ENCODE peak calls at places on chromosomes 16 and 17, in six cellular contexts. I, Z, O, E, G and A are unnamed samples.

GRCh38 chr16:15946257-15947044 is 3.0 kb upstream of the ABCC1 start:
- DNase-seq in O (no peak), E (no peak), G (peak), I (no peak), Z (no peak), A (no peak)

GRCh38 chr16:78278047-78278446 is 178.6 kb downstream of the WWOX start:
- DNase-seq in Z (no peak), E (no peak), I (no peak), G (no peak), O (no peak), A (no peak)

GRCh38 chr16:56783332-56783731 is 53.4 kb downstream of the NUP93 start:
- DNase-seq in E (no peak), G (peak), Z (no peak), I (no peak), O (no peak), A (no peak)

GRCh38 chr16:77971306-77972131 is 50.8 kb upstream of the CLEC3A start:
- DNase-seq in I (peak), O (peak), Z (peak), E (peak), G (peak), A (peak)

GRCh38 chr17:7853693-7854043 is 1.2 kb upstream of the TMEM88 start:
- DNase-seq in G (no peak), E (no peak), I (peak), Z (peak), O (no peak), A (no peak)

GRCh38 chr17:62755139-62755851 is 52.8 kb downstream of the MARCHF10 start:
- DNase-seq in Z (no peak), O (peak), E (no peak), G (no peak), I (no peak), A (no peak)

GRCh38 chr16:8611886-8612595 is 9.5 kb upstream of the METTL22 start:
- DNase-seq in G (no peak), E (no peak), I (no peak), O (no peak), Z (no peak), A (no peak)

GRCh38 chr17:31167111-31167510 is 72.3 kb downstream of the NF1 start:
- DNase-seq in Z (no peak), E (no peak), I (no peak), O (no peak), G (no peak), A (no peak)

GRCh38 chr16:89007371-89008249 is 30.6 kb upstream of the CBFA2T3 start:
- DNase-seq in G (no peak), O (no peak), E (no peak), Z (no peak), I (peak), A (no peak)

GRCh38 chr17:39229274-39229913 is 3.6 kb upstream of the STAC2 start:
- DNase-seq in Z (no peak), I (no peak), E (no peak), O (no peak), G (peak), A (no peak)

GRCh38 chr16:72588554-72588953 is 416.6 kb upstream of the PMFBP1 start:
- DNase-seq in O (no peak), G (no peak), E (no peak), I (no peak), Z (no peak), A (no peak)

GRCh38 chr17:68507581-68507980 is 4.6 kb upstream of the PRKAR1A start:
- DNase-seq in E (no peak), O (no peak), Z (no peak), I (no peak), G (no peak), A (no peak)